ENCODE peak calls at places on chromosomes 5 and 9, in eight cellular contexts. L, J, N, P, X, Q, Z and B are unnamed samples. For H3K4me1, the result is how much of the 10 kb centered on the place peaks cover.

GRCh38 chr5:60339691-60340191 is 360.2 kb downstream of the DEPDC1B start:
- DNase-seq in L (no peak), J (no peak), N (no peak), P (peak), X (peak), Q (no peak), Z (no peak), B (no peak)

GRCh38 chr5:143142596-143143435 is 260.7 kb downstream of the NR3C1 start:
- DNase-seq in L (no peak), J (peak), N (no peak), P (peak), X (peak), Q (peak), Z (peak), B (no peak)

GRCh38 chr5:132821350-132821749 is 8.2 kb downstream of the SOWAHA start:
- DNase-seq in L (no peak), J (no peak), N (no peak), P (no peak), X (no peak), Q (no peak), Z (no peak), B (no peak)

GRCh38 chr5:9233712-9234111 is 312.2 kb downstream of the SEMA5A start:
- DNase-seq in L (no peak), J (no peak), N (no peak), P (no peak), X (no peak), Q (no peak), Z (no peak), B (no peak)

GRCh38 chr9:96383165-96383939 is at the start of gene SLC35D2:
- DNase-seq in L (peak), J (peak), N (peak), P (peak), X (peak), Q (peak), Z (peak), B (peak)

GRCh38 chr9:127981559-127982121 is 851 bp upstream of the EEIG1 start:
- DNase-seq in L (no peak), J (peak), N (no peak), P (no peak), X (no peak), Q (no peak), Z (no peak), B (peak)

GRCh38 chr5:132466453-132467291 is 23.9 kb downstream of the IRF1 start:
- DNase-seq in L (peak), J (peak), N (peak), P (peak), X (peak), Q (no peak), Z (no peak), B (peak)

GRCh38 chr5:84376346-84376745 is 8.3 kb downstream of the EDIL3 start:
- DNase-seq in L (no peak), J (no peak), N (no peak), P (no peak), X (no peak), Q (no peak), Z (no peak), B (no peak)

GRCh38 chr9:135408676-135409254 is 70.8 kb upstream of the PPP1R26 start:
- DNase-seq in L (no peak), J (no peak), N (no peak), P (no peak), X (no peak), Q (no peak), Z (no peak), B (no peak)

GRCh38 chr9:108185613-108186012 is 670.2 kb downstream of the ACTL7B start:
- DNase-seq in L (no peak), J (no peak), N (no peak), P (no peak), X (no peak), Q (no peak), Z (no peak), B (no peak)

GRCh38 chr5:76855961-76856360 is 6.1 kb downstream of the S100Z start:
- DNase-seq in L (no peak), J (no peak), N (no peak), P (no peak), X (no peak), Q (no peak), Z (no peak), B (peak)

GRCh38 chr9:125204477-125204876 is 4.1 kb downstream of the RABEPK start:
- DNase-seq in L (no peak), J (no peak), N (no peak), P (no peak), X (no peak), Q (no peak), Z (no peak), B (no peak)

GRCh38 chr5:177008716-177009115 is 2.1 kb upstream of the UIMC1 start:
- DNase-seq in L (no peak), J (no peak), N (no peak), P (no peak), X (no peak), Q (no peak), Z (no peak), B (no peak)

GRCh38 chr5:160118349-160119141 is 705 bp downstream of the PWWP2A start:
- DNase-seq in L (peak), J (peak), N (peak), P (peak), X (peak), Q (peak), Z (peak), B (peak)

GRCh38 chr5:2614571-2614970 is 136.9 kb downstream of the IRX2 start:
- DNase-seq in L (no peak), J (no peak), N (no peak), P (no peak), X (no peak), Q (no peak), Z (no peak), B (no peak)

GRCh38 chr5:96226941-96227552 is 206.0 kb downstream of the PCSK1 start:
- DNase-seq in L (no peak), J (peak), N (peak), P (peak), X (peak), Q (no peak), Z (no peak), B (no peak)

GRCh38 chr5:125713406-125713805 is 709.8 kb upstream of the GRAMD2B start:
- DNase-seq in L (no peak), J (no peak), N (no peak), P (no peak), X (no peak), Q (no peak), Z (no peak), B (no peak)

GRCh38 chr5:33258553-33258952 is 182.2 kb upstream of the TARS1 start:
- DNase-seq in L (no peak), J (no peak), N (no peak), P (no peak), X (no peak), Q (no peak), Z (no peak), B (no peak)

GRCh38 chr5:123084730-123085605 is 4.1 kb upstream of the PRDM6 start:
- DNase-seq in L (no peak), J (no peak), N (no peak), P (no peak), X (no peak), Q (no peak), Z (no peak), B (no peak)

GRCh38 chr9:15513335-15513734 is 2.6 kb upstream of the PSIP1 start:
- DNase-seq in L (no peak), J (no peak), N (no peak), P (no peak), X (no peak), Q (no peak), Z (no peak), B (no peak)

GRCh38 chr5:72597456-72597948 is 90.3 kb upstream of the ZNF366 start:
- DNase-seq in L (no peak), J (no peak), N (no peak), P (no peak), X (no peak), Q (no peak), Z (no peak), B (no peak)

GRCh38 chr5:139635606-139636206 is 12.4 kb upstream of the CXXC5 start:
- DNase-seq in L (peak), J (peak), N (peak), P (peak), X (peak), Q (peak), Z (no peak), B (no peak)

GRCh38 chr5:75020016-75020656 is 32.2 kb downstream of the GCNT4 start:
- DNase-seq in L (no peak), J (no peak), N (no peak), P (no peak), X (no peak), Q (peak), Z (no peak), B (no peak)

GRCh38 chr9:8877753-8878494 is 1078.3 kb upstream of the DMAC1 start:
- DNase-seq in L (no peak), J (no peak), N (no peak), P (no peak), X (no peak), Q (no peak), Z (no peak), B (no peak)

GRCh38 chr9:2992427-2992826 is 148.5 kb upstream of the PUM3 start:
- DNase-seq in L (no peak), J (no peak), N (no peak), P (no peak), X (no peak), Q (no peak), Z (no peak), B (no peak)

DNA sequence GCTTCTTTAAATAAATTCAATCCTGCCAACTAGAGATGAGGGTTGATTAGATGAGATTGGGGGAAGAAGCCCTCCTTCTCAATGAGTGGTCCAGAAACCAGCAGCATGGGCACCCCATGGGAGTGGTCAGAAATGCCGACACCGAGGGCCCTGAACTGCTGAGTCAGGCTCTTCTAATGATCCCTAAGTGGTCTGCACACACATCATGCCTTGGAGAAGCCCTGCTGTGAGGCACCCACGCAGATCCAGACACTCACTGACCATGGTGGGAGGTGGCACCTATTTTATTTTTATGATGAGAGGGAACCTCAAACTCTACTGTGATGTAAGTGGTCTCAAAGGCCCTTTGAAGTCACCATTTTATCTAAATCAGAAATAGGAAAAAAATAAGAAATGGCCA is 72.3 kb upstream of the BOD1 start:
- DNase-seq in L (no peak), J (no peak), N (no peak), P (no peak), X (no peak), Q (peak), Z (no peak), B (no peak)
- H3K4me3 ChIP-seq in L (no peak), J (no peak), N (no peak), P (no peak), X (no peak), Q (no peak), Z (no peak), B (no peak)

DNA sequence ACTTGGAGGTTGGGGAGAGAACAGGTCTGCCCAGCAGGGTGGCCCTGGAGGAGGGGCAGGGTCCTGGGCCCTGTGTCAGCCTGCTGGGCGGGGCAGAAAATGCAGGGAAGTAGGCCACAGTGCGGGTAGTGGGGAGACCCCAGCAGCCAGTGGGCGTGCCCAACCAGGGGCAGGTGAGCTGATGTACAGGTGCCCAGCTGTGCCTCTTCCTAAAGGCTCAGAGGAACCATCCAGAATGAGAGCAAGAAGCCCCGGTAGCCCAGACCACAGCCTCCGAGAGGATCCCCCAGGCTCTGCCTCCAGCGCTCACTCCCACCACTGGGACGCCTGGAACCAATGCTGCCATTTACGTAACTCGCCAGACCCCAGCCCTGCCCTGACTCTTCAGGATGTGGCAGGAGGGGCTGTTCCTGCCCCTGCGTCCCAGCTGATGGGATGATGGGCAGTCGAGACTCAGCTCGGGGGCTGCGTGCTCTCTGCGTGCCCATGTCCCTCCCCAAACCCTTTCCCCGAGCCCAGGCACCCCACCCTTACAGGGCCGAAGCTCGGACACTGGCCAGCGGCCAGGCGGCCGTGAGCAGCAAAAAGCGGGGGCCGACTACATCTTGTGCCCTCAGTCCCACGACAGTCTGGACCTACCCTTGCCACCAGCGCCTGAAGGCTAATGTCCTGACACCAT is 17.9 kb upstream of the QRFP start:
- DNase-seq in L (no peak), J (no peak), N (no peak), P (no peak), X (no peak), Q (no peak), Z (no peak), B (no peak)
- H3K4me1 ChIP-seq in L (under half), J (under half), N (under half), P (under half), X (under half), Q (under half), Z (under half), B (under half)

GRCh38 chr9:19486803-19487202 is 78.0 kb downstream of the ACER2 start:
- DNase-seq in L (no peak), J (no peak), N (no peak), P (no peak), X (no peak), Q (no peak), Z (no peak), B (no peak)
- TF ChIP-seq CTCF in L (no peak), J (no peak), N (no peak), P (no peak), X (no peak), Q (no peak), Z (no peak), B (no peak)

GRCh38 chr9:120937596-120937995 is 11.0 kb upstream of the TRAF1 start:
- DNase-seq in L (no peak), J (no peak), N (no peak), P (no peak), X (no peak), Q (no peak), Z (no peak), B (no peak)
- H3K4me3 ChIP-seq in L (no peak), J (no peak), N (no peak), P (no peak), X (no peak), Q (no peak), Z (no peak), B (no peak)

GRCh38 chr5:151082976-151083651 is 2.3 kb upstream of the TNIP1 start:
- DNase-seq in L (peak), J (no peak), N (peak), P (peak), X (no peak), Q (no peak), Z (no peak), B (peak)
- H3K4me1 ChIP-seq in L (half or more), J (half or more), N (under half), P (half or more), X (half or more), Q (under half), Z (under half), B (under half)

GRCh38 chr9:87276851-87277251 is 220.8 kb upstream of the DAPK1 start:
- DNase-seq in L (no peak), J (no peak), N (no peak), P (no peak), X (no peak), Q (no peak), Z (no peak), B (no peak)

GRCh38 chr9:87280421-87280820 is 217.2 kb upstream of the DAPK1 start:
- DNase-seq in L (no peak), J (no peak), N (no peak), P (no peak), X (no peak), Q (no peak), Z (no peak), B (no peak)

GRCh38 chr9:87276327-87276841 is 221.3 kb upstream of the DAPK1 start:
- DNase-seq in L (no peak), J (no peak), N (no peak), P (no peak), X (no peak), Q (no peak), Z (no peak), B (no peak)

GRCh38 chr9:87277346-87277745 is 220.3 kb upstream of the DAPK1 start:
- DNase-seq in L (no peak), J (no peak), N (no peak), P (no peak), X (no peak), Q (no peak), Z (no peak), B (no peak)

DNA sequence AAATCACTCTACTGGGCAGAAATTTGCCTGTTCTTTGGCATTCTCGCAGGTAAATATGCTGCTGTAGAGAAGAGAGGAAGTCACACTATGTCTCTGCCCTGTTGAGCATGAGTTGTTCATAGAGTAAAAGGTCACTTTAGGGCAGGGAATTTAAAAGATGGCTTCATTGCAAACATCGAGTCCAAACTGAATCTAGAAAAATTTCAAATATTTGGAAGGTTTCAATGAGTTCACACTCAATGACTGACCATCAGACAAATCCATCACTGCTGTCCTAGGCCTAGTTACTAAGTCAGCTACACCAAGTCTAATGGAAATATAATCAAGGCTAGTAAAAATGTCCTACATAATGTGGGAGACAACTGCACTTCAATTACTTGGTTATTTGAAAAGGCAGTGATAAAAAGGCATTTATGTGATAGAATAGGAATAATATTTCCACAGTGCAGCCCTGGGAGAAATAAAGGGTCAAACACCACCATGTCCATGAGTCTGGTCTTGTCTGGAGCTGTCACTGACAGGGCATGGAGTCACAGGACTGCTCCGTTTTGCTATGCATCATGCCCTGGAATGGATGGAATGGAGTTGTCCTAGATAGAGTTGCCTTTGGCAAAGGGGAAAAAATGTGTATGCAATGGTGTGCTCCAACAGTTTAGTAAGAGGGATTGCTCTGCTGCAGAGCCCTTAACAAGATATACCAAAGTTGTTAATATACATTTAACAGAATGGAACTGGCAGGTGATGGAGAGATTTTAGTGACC is 218.5 kb upstream of the DAPK1 start:
- DNase-seq in L (no peak), J (no peak), N (no peak), P (no peak), X (no peak), Q (no peak), Z (no peak), B (no peak)
- TF ChIP-seq CTCF in L (no peak), J (no peak), N (no peak), P (no peak), X (no peak), Q (no peak), Z (no peak), B (no peak)

DNA sequence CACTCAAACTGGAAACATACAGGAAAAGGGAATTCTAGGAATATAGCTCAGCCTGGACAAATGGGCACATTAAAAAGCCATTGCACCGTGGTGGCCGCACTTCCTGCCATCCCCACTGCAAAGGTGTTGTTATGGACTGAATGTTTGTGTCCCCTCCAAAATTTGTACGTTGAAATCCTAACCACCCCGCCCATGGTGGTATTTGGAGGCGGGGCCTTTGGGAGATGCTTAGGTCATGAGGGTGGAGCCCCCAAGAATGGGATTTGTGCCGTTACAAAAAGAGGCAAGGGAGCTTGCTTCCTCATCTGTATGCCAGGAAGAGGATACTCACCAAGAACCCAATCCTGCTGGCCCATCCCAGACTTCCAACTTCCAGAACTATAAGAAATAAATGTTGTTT is 1.1 kb upstream of the CMBL start:
- DNase-seq in L (no peak), J (no peak), N (no peak), P (no peak), X (no peak), Q (no peak), Z (no peak), B (no peak)
- H3K4me3 ChIP-seq in L (no peak), J (no peak), N (no peak), P (no peak), X (no peak), Q (no peak), Z (no peak), B (no peak)